ENCODE peak calls at places on chromosomes 5 and 9, in five cellular contexts. One of them, this sample, is unnamed.
A peak's percentile ranks its signal among the peaks of the same experiment; 100 is the strongest.

GRCh38 chr5:134003064-134003956 is 1.5 kb downstream of the VDAC1 start:
- DNase-seq in cardiac fibroblast: no peak
- DNase-seq in ascending aorta: no peak
- DNase-seq in spleen: peak; percentile 66
- DNase-seq in choroid plexus epithelial cell: no peak
- DNase-seq in this sample: peak; percentile 39

GRCh38 chr5:134458234-134458633 is 46.6 kb upstream of the CDKN2AIPNL start:
- DNase-seq in ascending aorta: peak; percentile 82
- DNase-seq in cardiac fibroblast: peak; percentile 86
- DNase-seq in choroid plexus epithelial cell: peak; percentile 54
- DNase-seq in spleen: peak; percentile 70
- DNase-seq in this sample: no peak

GRCh38 chr9:7788772-7789171 is 10.8 kb downstream of the DMAC1 start:
- DNase-seq in cardiac fibroblast: no peak
- DNase-seq in ascending aorta: no peak
- DNase-seq in spleen: no peak
- DNase-seq in choroid plexus epithelial cell: no peak
- DNase-seq in this sample: no peak

GRCh38 chr5:39775458-39776365 is 350.9 kb upstream of the DAB2 start:
- DNase-seq in cardiac fibroblast: peak; percentile 74
- DNase-seq in ascending aorta: no peak
- DNase-seq in choroid plexus epithelial cell: peak; percentile 94
- DNase-seq in spleen: no peak
- DNase-seq in this sample: no peak

GRCh38 chr5:143833179-143833578 is 21.2 kb downstream of the HMHB1 start:
- DNase-seq in ascending aorta: no peak
- DNase-seq in spleen: no peak
- DNase-seq in cardiac fibroblast: no peak
- DNase-seq in choroid plexus epithelial cell: no peak
- DNase-seq in this sample: no peak

GRCh38 chr5:132227485-132228240 is at the start of gene P4HA2:
- DNase-seq in ascending aorta: peak; percentile 89
- DNase-seq in choroid plexus epithelial cell: peak; percentile 71
- DNase-seq in spleen: peak; percentile 93
- DNase-seq in cardiac fibroblast: peak; percentile 70
- DNase-seq in this sample: peak; percentile 96

GRCh38 chr9:125994066-125994943 is 247.1 kb downstream of the PBX3 start:
- DNase-seq in spleen: peak; percentile 59
- DNase-seq in cardiac fibroblast: no peak
- DNase-seq in choroid plexus epithelial cell: no peak
- DNase-seq in ascending aorta: no peak
- DNase-seq in this sample: no peak

GRCh38 chr5:179279347-179280094 is 65.7 kb downstream of the ADAMTS2 start:
- DNase-seq in cardiac fibroblast: no peak
- DNase-seq in spleen: no peak
- DNase-seq in ascending aorta: no peak
- DNase-seq in choroid plexus epithelial cell: no peak
- DNase-seq in this sample: no peak

GRCh38 chr9:110276827-110277226 is 20.5 kb upstream of the TXN start:
- DNase-seq in ascending aorta: no peak
- DNase-seq in cardiac fibroblast: no peak
- DNase-seq in choroid plexus epithelial cell: no peak
- DNase-seq in spleen: no peak
- DNase-seq in this sample: no peak

GRCh38 chr5:143554918-143555477 is 151.5 kb upstream of the NR3C1 start:
- DNase-seq in ascending aorta: no peak
- DNase-seq in choroid plexus epithelial cell: peak; percentile 88
- DNase-seq in spleen: no peak
- DNase-seq in cardiac fibroblast: no peak
- DNase-seq in this sample: no peak

GRCh38 chr9:2859776-2860379 is 16.0 kb upstream of the PUM3 start:
- DNase-seq in choroid plexus epithelial cell: peak; percentile 75
- DNase-seq in spleen: no peak
- DNase-seq in cardiac fibroblast: peak; percentile 75
- DNase-seq in ascending aorta: peak; percentile 66
- DNase-seq in this sample: peak; percentile 51

GRCh38 chr5:126015244-126016054 is 407.8 kb upstream of the GRAMD2B start:
- DNase-seq in ascending aorta: no peak
- DNase-seq in spleen: no peak
- DNase-seq in cardiac fibroblast: peak; percentile 55
- DNase-seq in choroid plexus epithelial cell: peak; percentile 38
- DNase-seq in this sample: no peak

GRCh38 chr5:179893076-179893957 is 14.4 kb downstream of the TBC1D9B start:
- DNase-seq in choroid plexus epithelial cell: no peak
- DNase-seq in cardiac fibroblast: no peak
- DNase-seq in ascending aorta: no peak
- DNase-seq in spleen: no peak
- DNase-seq in this sample: no peak

GRCh38 chr5:134504629-134505300 is 20.7 kb upstream of the JADE2 start:
- DNase-seq in spleen: no peak
- DNase-seq in cardiac fibroblast: no peak
- DNase-seq in choroid plexus epithelial cell: no peak
- DNase-seq in ascending aorta: peak; percentile 49
- DNase-seq in this sample: no peak

GRCh38 chr9:2663486-2663885 is 41.9 kb downstream of the VLDLR start:
- DNase-seq in cardiac fibroblast: no peak
- DNase-seq in choroid plexus epithelial cell: no peak
- DNase-seq in spleen: no peak
- DNase-seq in ascending aorta: no peak
- DNase-seq in this sample: no peak

GRCh38 chr9:7439355-7439978 is 360.1 kb downstream of the DMAC1 start:
- DNase-seq in cardiac fibroblast: peak; percentile 38
- DNase-seq in ascending aorta: no peak
- DNase-seq in choroid plexus epithelial cell: peak; percentile 3
- DNase-seq in spleen: no peak
- DNase-seq in this sample: no peak

GRCh38 chr5:178589180-178590140 is 733 bp downstream of the COL23A1 start:
- DNase-seq in ascending aorta: no peak
- DNase-seq in spleen: peak; percentile 81
- DNase-seq in choroid plexus epithelial cell: peak; percentile 50
- DNase-seq in cardiac fibroblast: peak; percentile 32
- DNase-seq in this sample: no peak

GRCh38 chr9:108296056-108296455 is 559.7 kb downstream of the ACTL7B start:
- DNase-seq in choroid plexus epithelial cell: peak; percentile 53
- DNase-seq in spleen: no peak
- DNase-seq in ascending aorta: no peak
- DNase-seq in cardiac fibroblast: no peak
- DNase-seq in this sample: no peak

GRCh38 chr5:73149540-73149939 is 23.5 kb upstream of the TMEM174 start:
- DNase-seq in spleen: no peak
- DNase-seq in ascending aorta: no peak
- DNase-seq in choroid plexus epithelial cell: no peak
- DNase-seq in cardiac fibroblast: no peak
- DNase-seq in this sample: no peak

GRCh38 chr5:158013939-158014338 is 155.0 kb upstream of the CLINT1 start:
- DNase-seq in choroid plexus epithelial cell: peak; percentile 70
- DNase-seq in spleen: no peak
- DNase-seq in ascending aorta: no peak
- DNase-seq in cardiac fibroblast: peak; percentile 28
- DNase-seq in this sample: peak; percentile 22

GRCh38 chr9:83334320-83334719 is 203.9 kb downstream of the FRMD3 start:
- DNase-seq in choroid plexus epithelial cell: peak; percentile 94
- DNase-seq in cardiac fibroblast: peak; percentile 90
- DNase-seq in ascending aorta: peak; percentile 91
- DNase-seq in spleen: peak; percentile 91
- DNase-seq in this sample: peak; percentile 44

GRCh38 chr9:98575379-98576346 is 133.1 kb downstream of the GABBR2 start:
- DNase-seq in choroid plexus epithelial cell: peak; percentile 72
- DNase-seq in ascending aorta: peak; percentile 53
- DNase-seq in spleen: peak; percentile 61
- DNase-seq in cardiac fibroblast: peak; percentile 76
- DNase-seq in this sample: peak; percentile 78

GRCh38 chr9:8254527-8254926 is 454.9 kb upstream of the DMAC1 start:
- DNase-seq in spleen: no peak
- DNase-seq in cardiac fibroblast: peak; percentile 10
- DNase-seq in choroid plexus epithelial cell: no peak
- DNase-seq in ascending aorta: no peak
- DNase-seq in this sample: no peak

GRCh38 chr5:125393416-125393815 is 647.0 kb upstream of the ZNF608 start:
- DNase-seq in spleen: no peak
- DNase-seq in ascending aorta: no peak
- DNase-seq in choroid plexus epithelial cell: no peak
- DNase-seq in cardiac fibroblast: no peak
- DNase-seq in this sample: no peak

GRCh38 chr5:138459311-138459710 is 6.0 kb upstream of the EGR1 start:
- DNase-seq in cardiac fibroblast: no peak
- DNase-seq in choroid plexus epithelial cell: no peak
- DNase-seq in ascending aorta: peak; percentile 82
- DNase-seq in spleen: peak; percentile 92
- DNase-seq in this sample: peak; percentile 84

GRCh38 chr5:66174338-66174737 is 30.2 kb downstream of the SREK1 start:
- DNase-seq in choroid plexus epithelial cell: peak; percentile 75
- DNase-seq in spleen: no peak
- DNase-seq in ascending aorta: no peak
- DNase-seq in cardiac fibroblast: peak; percentile 62
- DNase-seq in this sample: no peak

GRCh38 chr9:90219548-90220118 is 423.0 kb downstream of the DIRAS2 start:
- DNase-seq in cardiac fibroblast: no peak
- DNase-seq in spleen: no peak
- DNase-seq in choroid plexus epithelial cell: no peak
- DNase-seq in ascending aorta: no peak
- DNase-seq in this sample: peak; percentile 64

GRCh38 chr9:93136693-93137092 is 2.6 kb upstream of the NINJ1 start:
- DNase-seq in choroid plexus epithelial cell: no peak
- DNase-seq in cardiac fibroblast: no peak
- DNase-seq in spleen: peak; percentile 73
- DNase-seq in ascending aorta: no peak
- DNase-seq in this sample: no peak

DNA sequence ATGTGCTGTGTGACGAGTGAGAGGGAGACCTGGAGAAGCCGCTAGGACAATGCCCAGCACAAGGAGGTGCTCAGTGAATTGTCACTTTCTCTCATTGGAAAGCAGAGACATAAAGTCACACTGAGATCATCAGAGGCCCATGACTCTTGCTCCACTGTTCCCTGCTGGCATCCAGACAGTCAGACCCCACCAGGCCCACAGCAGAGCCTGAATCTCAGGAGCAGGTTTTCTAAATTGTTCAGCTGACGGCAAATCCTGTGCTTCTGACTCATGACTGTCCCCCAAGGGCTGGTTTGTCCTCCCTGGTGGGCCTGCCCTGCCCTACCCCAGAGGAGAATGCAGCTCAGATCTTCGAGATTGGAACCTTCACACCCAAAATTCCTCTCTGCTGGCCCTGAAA is 2.8 kb downstream of the PTGES start:
- DNase-seq in spleen: no peak
- DNase-seq in ascending aorta: no peak
- DNase-seq in choroid plexus epithelial cell: peak; percentile 72
- DNase-seq in cardiac fibroblast: peak; percentile 46
- DNase-seq in this sample: no peak
- TF ChIP-seq CTCF in spleen: no peak
- TF ChIP-seq CTCF in ascending aorta: no peak
- TF ChIP-seq CTCF in choroid plexus epithelial cell: no peak
- TF ChIP-seq CTCF in cardiac fibroblast: no peak
- TF ChIP-seq CTCF in this sample: no peak

GRCh38 chr5:168947212-168947868 is 353.6 kb downstream of the SLIT3 start:
- DNase-seq in choroid plexus epithelial cell: peak; percentile 56
- DNase-seq in spleen: no peak
- DNase-seq in cardiac fibroblast: peak; percentile 55
- DNase-seq in ascending aorta: peak; percentile 64
- DNase-seq in this sample: peak; percentile 73
- TF ChIP-seq CTCF in choroid plexus epithelial cell: peak; percentile 87
- TF ChIP-seq CTCF in spleen: peak; percentile 60
- TF ChIP-seq CTCF in cardiac fibroblast: peak; percentile 88
- TF ChIP-seq CTCF in ascending aorta: peak; percentile 37
- TF ChIP-seq CTCF in this sample: peak; percentile 75

GRCh38 chr5:177385720-177386119 is 1.5 kb downstream of the SLC34A1 start:
- DNase-seq in choroid plexus epithelial cell: no peak
- DNase-seq in cardiac fibroblast: no peak
- DNase-seq in ascending aorta: no peak
- DNase-seq in spleen: no peak
- DNase-seq in this sample: no peak

GRCh38 chr5:177384134-177384533 is at the start of gene SLC34A1:
- DNase-seq in cardiac fibroblast: no peak
- DNase-seq in choroid plexus epithelial cell: no peak
- DNase-seq in spleen: no peak
- DNase-seq in ascending aorta: no peak
- DNase-seq in this sample: no peak

GRCh38 chr5:177380805-177381126 is 3.5 kb upstream of the SLC34A1 start:
- DNase-seq in choroid plexus epithelial cell: no peak
- DNase-seq in cardiac fibroblast: no peak
- DNase-seq in ascending aorta: no peak
- DNase-seq in spleen: no peak
- DNase-seq in this sample: no peak

GRCh38 chr5:177383181-177383580 is 1.1 kb upstream of the SLC34A1 start:
- DNase-seq in cardiac fibroblast: no peak
- DNase-seq in choroid plexus epithelial cell: no peak
- DNase-seq in spleen: no peak
- DNase-seq in ascending aorta: no peak
- DNase-seq in this sample: no peak

DNA sequence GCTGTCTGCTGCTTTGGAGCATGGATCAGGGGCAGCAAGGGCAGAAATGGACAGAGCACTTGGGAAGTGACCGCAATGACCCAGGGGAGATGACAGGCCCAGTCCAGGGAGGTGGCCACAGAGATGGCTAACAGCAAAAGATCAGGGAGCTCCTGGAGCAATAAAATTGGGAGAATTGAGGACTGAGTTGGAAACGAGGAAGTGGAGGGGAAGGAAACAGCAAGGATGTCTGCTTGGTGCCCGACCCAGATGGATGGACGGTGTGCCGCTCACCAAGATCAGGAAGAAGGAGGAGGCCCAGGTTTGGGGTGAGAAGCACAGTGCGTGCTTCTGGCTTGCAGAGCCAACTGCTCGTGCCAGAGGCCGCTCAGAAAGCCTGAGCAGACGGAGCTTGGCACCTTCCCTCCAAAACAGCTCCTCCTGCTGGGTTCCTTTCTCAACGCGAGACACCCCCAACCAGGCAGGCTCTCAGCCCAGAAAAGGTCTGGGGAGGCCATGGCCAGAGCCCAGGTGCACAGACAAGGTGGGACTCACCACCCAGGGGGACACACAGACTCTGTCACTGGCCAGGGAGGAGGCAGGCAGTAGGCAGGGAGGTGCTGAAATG is 1.7 kb upstream of the SLC34A1 start:
- DNase-seq in cardiac fibroblast: peak; percentile 65
- DNase-seq in ascending aorta: no peak
- DNase-seq in choroid plexus epithelial cell: peak; percentile 56
- DNase-seq in spleen: no peak
- DNase-seq in this sample: no peak
- TF ChIP-seq CTCF in cardiac fibroblast: no peak
- TF ChIP-seq CTCF in ascending aorta: peak; percentile 5
- TF ChIP-seq CTCF in choroid plexus epithelial cell: peak; percentile 61
- TF ChIP-seq CTCF in spleen: no peak
- TF ChIP-seq CTCF in this sample: no peak

GRCh38 chr5:78627175-78627574 is 21.4 kb downstream of the LHFPL2 start:
- DNase-seq in ascending aorta: no peak
- DNase-seq in cardiac fibroblast: peak; percentile 69
- DNase-seq in choroid plexus epithelial cell: peak; percentile 78
- DNase-seq in spleen: no peak
- DNase-seq in this sample: no peak
- TF ChIP-seq CTCF in ascending aorta: peak; percentile 40
- TF ChIP-seq CTCF in cardiac fibroblast: peak; percentile 57
- TF ChIP-seq CTCF in choroid plexus epithelial cell: peak; percentile 81
- TF ChIP-seq CTCF in spleen: no peak
- TF ChIP-seq CTCF in this sample: no peak